ENCODE peak calls at places on chromosome 6, in six cellular contexts. U is fibroblast of lung; S is activated T-cell treated with anti-CD3 and anti-CD28 coated beads, Interleukin-2, amount 50 U/mL, for 4 hours; J is stimulated activated CD4-positive, alpha-beta T cell treated with anti-CD3 and anti-CD28 coated beads, Interleukin-4, amount 100 ng/mL, for 24 hours; R is PC-9; E is HFFc6. C is an unnamed sample.

GRCh38 chr6:116381000-116381399 is 10.3 kb downstream of the DSE start:
- DNase-seq in E (no peak), J (no peak), U (peak; percentile 40), R (no peak), S (no peak), C (no peak)

GRCh38 chr6:142682985-142683384 is 262.0 kb downstream of the HIVEP2 start:
- DNase-seq in S (no peak), J (no peak), R (no peak), U (no peak), E (no peak), C (no peak)

GRCh38 chr6:27847706-27848105 is 64.5 kb downstream of the OR2B2 start:
- DNase-seq in E (peak; percentile 49), J (no peak), R (no peak), S (no peak), U (peak; percentile 45), C (no peak)

GRCh38 chr6:43081043-43081442 is 4.9 kb downstream of the PTK7 start:
- DNase-seq in S (no peak), J (no peak), U (no peak), E (no peak), R (no peak), C (no peak)

GRCh38 chr6:145272246-145272645 is 463.1 kb downstream of the EPM2A start:
- DNase-seq in U (no peak), J (no peak), R (no peak), E (no peak), S (no peak), C (no peak)

GRCh38 chr6:1580109-1580508 is 29.6 kb upstream of the FOXC1 start:
- DNase-seq in U (peak; percentile 27), R (no peak), J (no peak), E (no peak), S (no peak), C (no peak)

GRCh38 chr6:8736046-8736877 is 300.9 kb upstream of the SLC35B3 start:
- DNase-seq in S (no peak), J (no peak), R (no peak), U (no peak), E (no peak), C (no peak)

GRCh38 chr6:12137480-12137879 is 125.4 kb downstream of the HIVEP1 start:
- DNase-seq in E (peak; percentile 70), U (peak; percentile 77), R (peak; percentile 44), J (no peak), S (no peak), C (peak; percentile 90)

GRCh38 chr6:116783852-116784251 is 18.3 kb upstream of the FAM162B start:
- DNase-seq in U (peak; percentile 14), R (no peak), J (no peak), E (peak; percentile 35), S (no peak), C (no peak)

GRCh38 chr6:30556964-30557682 is at the start of gene PRR3:
- DNase-seq in S (peak; percentile 65), U (peak; percentile 84), R (peak; percentile 80), E (peak; percentile 89), J (peak; percentile 91), C (peak; percentile 87)

GRCh38 chr6:52570291-52570700 is 6.6 kb downstream of the TRAM2 start:
- DNase-seq in J (no peak), U (peak; percentile 84), S (no peak), R (no peak), E (peak; percentile 38), C (no peak)

GRCh38 chr6:90253631-90254030 is 43.0 kb downstream of the BACH2 start:
- DNase-seq in E (no peak), S (no peak), R (no peak), J (no peak), U (no peak), C (no peak)

GRCh38 chr6:1123406-1123805 is 188.5 kb upstream of the FOXQ1 start:
- DNase-seq in S (no peak), J (no peak), E (no peak), U (no peak), R (no peak), C (no peak)

GRCh38 chr6:1524040-1524480 is 85.7 kb upstream of the FOXC1 start:
- DNase-seq in E (no peak), U (peak; percentile 48), S (peak; percentile 70), J (peak; percentile 75), R (peak; percentile 71), C (peak; percentile 72)

GRCh38 chr6:163099621-163100171 is 314.8 kb upstream of the QKI start:
- DNase-seq in J (no peak), E (no peak), R (no peak), S (no peak), U (peak; percentile 20), C (no peak)

GRCh38 chr6:89952361-89952680 is 58.1 kb downstream of the GJA10 start:
- DNase-seq in U (no peak), E (no peak), S (no peak), R (no peak), J (no peak), C (no peak)

GRCh38 chr6:43524483-43524961 is 7.6 kb downstream of the POLR1C start:
- DNase-seq in S (no peak), U (no peak), J (no peak), R (peak; percentile 17), E (no peak), C (no peak)

GRCh38 chr6:3566812-3567211 is 110.0 kb upstream of the SLC22A23 start:
- DNase-seq in S (no peak), E (peak; percentile 26), R (no peak), J (no peak), U (peak; percentile 66), C (no peak)

GRCh38 chr6:145233955-145234354 is 501.4 kb downstream of the EPM2A start:
- DNase-seq in J (no peak), S (no peak), R (no peak), E (no peak), U (no peak), C (no peak)

GRCh38 chr6:157953580-157954091 is 28.0 kb upstream of the SYNJ2 start:
- DNase-seq in J (no peak), R (no peak), U (no peak), S (no peak), E (no peak), C (peak; percentile 59)

GRCh38 chr6:40957616-40958492 is 81.2 kb downstream of the UNC5CL start:
- DNase-seq in S (no peak), U (peak; percentile 94), R (peak; percentile 11), J (no peak), E (peak; percentile 87), C (peak; percentile 45)

GRCh38 chr6:53165333-53165732 is 16.7 kb upstream of the GCM1 start:
- DNase-seq in R (no peak), E (peak; percentile 84), J (no peak), U (peak; percentile 60), S (no peak), C (no peak)

GRCh38 chr6:89144358-89145041 is 1.4 kb upstream of the PM20D2 start:
- DNase-seq in J (no peak), U (no peak), S (no peak), E (no peak), R (no peak), C (no peak)

GRCh38 chr6:88135578-88136114 is 30.5 kb downstream of the CNR1 start:
- DNase-seq in U (no peak), S (no peak), E (no peak), R (no peak), J (no peak), C (no peak)

GRCh38 chr6:40556023-40556422 is 31.1 kb downstream of the LRFN2 start:
- DNase-seq in E (no peak), S (no peak), J (no peak), R (no peak), U (no peak), C (no peak)

GRCh38 chr6:12769556-12770255 is 53.1 kb downstream of the PHACTR1 start:
- DNase-seq in S (no peak), J (no peak), U (peak; percentile 50), R (no peak), E (peak; percentile 10), C (no peak)